ENCODE peak calls at places on chromosome 10, in seven cellular contexts. T is IMR-90, U is trophoblast cell, N is neuronal stem cell, I is H9, Z is H1, G is mesendoderm. Q is an unnamed sample.

GRCh38 chr10:112812571-112812970 is 137.5 kb upstream of the TCF7L2 start:
- DNase-seq in T (no peak), U (no peak), N (no peak), I (no peak), Z (no peak), G (peak; percentile 77), Q (no peak)

GRCh38 chr10:44926771-44927751 is 15.9 kb downstream of the TMEM72 start:
- DNase-seq in T (peak; percentile 33), U (no peak), N (no peak), I (peak; percentile 18), Z (no peak), G (no peak), Q (no peak)

GRCh38 chr10:73262105-73262730 is 9.8 kb upstream of the MRPS16 start:
- DNase-seq in T (peak; percentile 74), U (peak; percentile 77), N (no peak), I (no peak), Z (no peak), G (peak; percentile 13), Q (peak; percentile 54)

GRCh38 chr10:21195149-21195731 is 298.1 kb upstream of the NEBL start:
- DNase-seq in T (no peak), U (peak; percentile 66), N (no peak), I (no peak), Z (no peak), G (no peak), Q (no peak)

GRCh38 chr10:23293145-23293724 is 51.4 kb downstream of the C10orf67 start:
- DNase-seq in T (peak; percentile 9), U (no peak), N (peak; percentile 65), I (peak; percentile 67), Z (peak; percentile 36), G (peak; percentile 68), Q (peak; percentile 29)

GRCh38 chr10:99983280-99983988 is 26.3 kb downstream of the DNMBP start:
- DNase-seq in T (peak; percentile 79), U (peak; percentile 30), N (no peak), I (no peak), Z (no peak), G (no peak), Q (peak; percentile 96)

GRCh38 chr10:75825656-75826055 is 394.2 kb downstream of the LRMDA start:
- DNase-seq in T (no peak), U (no peak), N (no peak), I (no peak), Z (no peak), G (no peak), Q (no peak)

GRCh38 chr10:43890124-43890523 is 241.4 kb upstream of the ZNF32 start:
- DNase-seq in T (peak; percentile 61), U (no peak), N (no peak), I (no peak), Z (no peak), G (no peak), Q (peak; percentile 39)

GRCh38 chr10:116710021-116710420 is 32.3 kb downstream of the HSPA12A start:
- DNase-seq in T (no peak), U (no peak), N (no peak), I (no peak), Z (no peak), G (no peak), Q (no peak)

GRCh38 chr10:123427386-123427785 is 238.8 kb upstream of the GPR26 start:
- DNase-seq in T (no peak), U (peak; percentile 46), N (no peak), I (no peak), Z (no peak), G (no peak), Q (no peak)

GRCh38 chr10:48890904-48891839 is 48.5 kb downstream of the LRRC18 start:
- DNase-seq in T (no peak), U (no peak), N (no peak), I (no peak), Z (no peak), G (no peak), Q (no peak)

GRCh38 chr10:25522946-25523608 is 348.3 kb downstream of the GPR158 start:
- DNase-seq in T (no peak), U (peak; percentile 43), N (peak; percentile 27), I (peak; percentile 81), Z (peak; percentile 44), G (peak; percentile 91), Q (no peak)

GRCh38 chr10:124165827-124166226 is 72.4 kb upstream of the CHST15 start:
- DNase-seq in T (no peak), U (no peak), N (no peak), I (no peak), Z (no peak), G (no peak), Q (no peak)

GRCh38 chr10:13375791-13376190 is 27.7 kb upstream of the SEPHS1 start:
- DNase-seq in T (no peak), U (no peak), N (no peak), I (no peak), Z (no peak), G (no peak), Q (no peak)

GRCh38 chr10:13373644-13374043 is 25.6 kb upstream of the SEPHS1 start:
- DNase-seq in T (no peak), U (no peak), N (no peak), I (no peak), Z (no peak), G (no peak), Q (no peak)

GRCh38 chr10:13371879-13372470 is 23.9 kb upstream of the SEPHS1 start:
- DNase-seq in T (peak; percentile 83), U (peak; percentile 79), N (peak; percentile 84), I (peak; percentile 80), Z (peak; percentile 57), G (peak; percentile 90), Q (peak; percentile 84)

GRCh38 chr10:13376297-13376696 is 28.2 kb upstream of the SEPHS1 start:
- DNase-seq in T (no peak), U (no peak), N (no peak), I (no peak), Z (no peak), G (no peak), Q (no peak)

GRCh38 chr10:13372524-13372923 is 24.4 kb upstream of the SEPHS1 start:
- DNase-seq in T (no peak), U (no peak), N (no peak), I (no peak), Z (no peak), G (no peak), Q (no peak)
- H3K18ac ChIP-seq in T (no peak overlapping the region), U (no peak overlapping the region), N (no peak overlapping the region), I (no peak overlapping the region), Z (no peak overlapping the region), G (no peak overlapping the region), Q (no peak overlapping the region)

DNA sequence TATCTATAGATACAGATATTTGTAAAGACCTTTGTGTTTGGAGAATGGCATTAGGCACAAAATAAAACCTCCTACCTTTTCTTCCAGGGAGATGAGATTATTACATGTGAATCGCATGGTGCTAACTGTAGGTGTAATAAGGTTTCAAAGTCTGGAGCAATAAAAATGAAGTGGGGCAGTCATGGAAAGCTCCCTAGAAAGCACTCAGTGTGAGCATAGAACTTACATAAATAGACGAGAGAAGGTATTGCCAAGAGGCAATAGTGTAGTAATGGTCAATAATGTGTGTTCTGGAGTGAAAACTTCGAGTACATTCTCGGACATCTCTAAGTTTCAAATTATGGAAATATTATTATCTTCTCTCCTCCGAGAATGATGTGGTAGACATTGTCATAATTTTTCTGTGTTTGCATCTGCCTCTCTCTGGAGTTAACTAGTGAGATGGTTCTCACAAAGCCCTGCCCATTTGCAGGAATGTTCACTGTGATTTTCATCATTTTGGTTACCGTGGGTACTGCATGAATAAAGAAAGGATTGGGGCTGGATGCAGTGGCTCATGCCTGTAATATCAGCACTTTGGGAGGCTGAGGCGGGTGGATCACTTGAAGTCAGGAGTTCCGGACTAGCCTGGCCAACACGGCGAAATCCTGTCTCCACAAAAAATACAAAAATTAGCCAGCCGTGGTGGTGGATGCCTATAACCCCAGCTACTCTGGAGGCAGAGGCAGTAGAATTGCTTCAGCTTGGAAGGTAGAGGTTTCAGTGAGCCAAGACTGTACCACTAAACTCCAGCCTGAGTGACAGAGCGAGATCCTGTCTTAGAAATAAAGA is 10.6 kb downstream of the VIM start:
- DNase-seq in T (peak; percentile 80), U (no peak), N (no peak), I (no peak), Z (no peak), G (peak; percentile 77), Q (peak; percentile 92)
- H3K18ac ChIP-seq in T (no peak overlapping the region), U (no peak overlapping the region), N (no peak overlapping the region), I (no peak overlapping the region), Z (no peak overlapping the region), G (no peak overlapping the region), Q (no peak overlapping the region)

DNA sequence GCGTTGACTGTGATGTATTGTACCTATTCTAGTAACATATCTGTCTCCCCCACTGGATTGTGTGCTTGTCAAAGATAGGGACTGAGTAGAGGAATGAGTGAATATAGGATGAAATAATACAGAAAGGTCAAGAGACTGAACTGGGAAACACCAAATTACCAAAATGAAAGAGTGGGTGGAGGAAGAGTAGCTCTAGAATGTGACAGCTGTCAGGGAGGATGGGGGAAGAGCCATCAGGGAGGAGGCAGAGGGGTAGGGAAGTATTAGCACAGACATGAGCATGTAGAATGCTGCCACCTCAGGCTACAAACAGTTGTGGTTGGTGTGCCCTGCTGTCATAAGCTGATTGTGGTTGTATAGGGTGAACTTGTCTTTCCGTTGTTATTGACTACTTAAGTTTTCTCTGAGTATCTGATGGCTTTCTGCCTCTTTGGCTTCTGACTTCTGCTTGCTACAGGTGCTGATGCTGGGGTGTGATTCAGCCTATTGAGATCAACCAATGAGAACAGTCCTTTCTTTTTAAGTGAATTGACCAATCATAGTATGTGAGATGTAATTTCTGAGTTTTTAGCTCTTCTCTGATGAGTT is 5.6 kb downstream of the CCSER2 start:
- DNase-seq in T (peak; percentile 55), U (peak; percentile 42), N (no peak), I (no peak), Z (no peak), G (peak; percentile 44), Q (no peak)
- H3K18ac ChIP-seq in T (no peak overlapping the region), U (peak overlapping the region; percentile 56), N (no peak overlapping the region), I (no peak overlapping the region), Z (no peak overlapping the region), G (no peak overlapping the region), Q (no peak overlapping the region)

DNA sequence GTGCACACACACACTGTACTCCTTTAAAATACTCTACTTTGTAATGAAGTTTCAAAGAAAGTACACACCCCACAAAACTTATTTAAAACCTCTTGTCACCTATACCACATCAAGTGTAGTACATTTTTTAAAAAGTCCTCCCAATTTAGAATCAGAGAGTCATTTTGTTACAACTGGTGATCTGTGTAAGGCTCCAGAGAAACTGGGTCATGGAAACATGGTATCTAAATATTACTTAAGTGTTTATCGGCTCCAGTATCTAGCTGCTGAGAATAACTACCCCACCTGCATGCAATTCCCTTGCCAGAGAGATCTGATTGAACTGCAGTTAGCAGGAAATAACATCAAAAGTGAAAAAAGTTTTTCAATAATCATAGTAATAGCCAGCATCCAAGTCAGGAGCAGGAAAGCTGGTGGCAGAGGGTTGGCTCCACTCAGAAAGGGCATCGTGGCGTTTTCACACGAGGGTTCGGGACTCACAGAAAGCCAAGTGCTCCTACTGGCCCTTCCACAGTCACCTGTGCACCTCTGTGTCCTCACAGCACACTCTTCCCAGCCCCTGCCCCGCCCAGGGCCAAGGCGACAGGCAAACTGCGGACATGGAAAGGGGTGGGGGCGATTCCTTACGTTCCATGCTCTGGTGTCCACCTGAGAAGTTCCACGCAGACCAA is 6.5 kb downstream of the RGS10 start:
- DNase-seq in T (no peak), U (no peak), N (no peak), I (no peak), Z (no peak), G (no peak), Q (no peak)
- H3K18ac ChIP-seq in T (no peak overlapping the region), U (no peak overlapping the region), N (no peak overlapping the region), I (no peak overlapping the region), Z (no peak overlapping the region), G (no peak overlapping the region), Q (no peak overlapping the region)

Q was measured in mesenchymal stem cell.